ENCODE peak calls at places on chromosomes 12 and 14, in eight cellular contexts. R is effector memory CD4-positive, alpha-beta T cell; V is ovary; U is neural progenitor cell; D is lower lobe of right lung; E is transverse colon; I is brain microvascular endothelial cell; Y is esophagus squamous epithelium. O is an unnamed sample.

GRCh38 chr12:111170559-111170958 is 198.3 kb downstream of the PHETA1 start:
- DNase-seq in R (no peak), Y (no peak), E (no peak), U (no peak), I (no peak), V (no peak), D (no peak), O (no peak)

GRCh38 chr12:129212221-129212630 is 358.9 kb downstream of the GLT1D1 start:
- DNase-seq in R (no peak), D (no peak), U (no peak), I (peak), Y (no peak), E (no peak), V (no peak), O (no peak)

GRCh38 chr12:126557659-126558058 is 1492.4 kb downstream of the AACS start:
- DNase-seq in E (no peak), U (no peak), Y (no peak), I (no peak), D (no peak), V (no peak), R (no peak), O (no peak)

GRCh38 chr12:51217133-51217967 is 512 bp downstream of the POU6F1 start:
- DNase-seq in D (peak), Y (no peak), I (peak), V (peak), E (peak), U (peak), R (peak), O (peak)

GRCh38 chr12:27615331-27615891 is 80.8 kb upstream of the REP15 start:
- DNase-seq in E (no peak), Y (no peak), R (no peak), V (no peak), U (no peak), I (no peak), D (no peak), O (no peak)

GRCh38 chr14:104651876-104652260 is 37.5 kb upstream of the INF2 start:
- DNase-seq in U (no peak), E (no peak), R (no peak), Y (no peak), D (no peak), I (no peak), V (no peak), O (no peak)

GRCh38 chr14:61710853-61711817 is 15.8 kb downstream of the HIF1A start:
- DNase-seq in R (no peak), U (no peak), V (no peak), D (no peak), E (no peak), Y (no peak), I (no peak), O (peak)

GRCh38 chr12:53378705-53379388 is 1.1 kb upstream of the SP1 start:
- DNase-seq in D (peak), I (no peak), R (no peak), V (peak), Y (no peak), E (no peak), U (no peak), O (no peak)

GRCh38 chr14:56216631-56217379 is 98.6 kb downstream of the PELI2 start:
- DNase-seq in E (peak), U (no peak), D (peak), R (no peak), Y (no peak), V (peak), I (no peak), O (peak)

GRCh38 chr12:1799882-1800645 is 20.3 kb upstream of the LRTM2 start:
- DNase-seq in E (no peak), Y (no peak), U (no peak), R (no peak), V (peak), D (peak), I (no peak), O (no peak)

GRCh38 chr12:10501031-10501430 is 4.7 kb upstream of the EIF2S3B start:
- DNase-seq in V (no peak), I (no peak), R (no peak), E (no peak), D (no peak), U (no peak), Y (no peak), O (no peak)

GRCh38 chr12:43696154-43696553 is 62.4 kb downstream of the PUS7L start:
- DNase-seq in V (no peak), D (no peak), E (no peak), R (no peak), I (no peak), U (no peak), Y (no peak), O (no peak)

GRCh38 chr12:89417246-89417977 is 65.1 kb upstream of the DUSP6 start:
- DNase-seq in U (no peak), I (peak), R (no peak), D (no peak), E (no peak), Y (no peak), V (no peak), O (no peak)

GRCh38 chr12:13175499-13175898 is 21.0 kb upstream of the EMP1 start:
- DNase-seq in V (no peak), D (no peak), I (no peak), Y (no peak), E (no peak), U (no peak), R (no peak), O (no peak)

GRCh38 chr12:57161491-57161890 is 14.1 kb upstream of the LRP1-AS start:
- DNase-seq in R (no peak), Y (no peak), U (no peak), D (no peak), E (no peak), V (no peak), I (peak), O (no peak)

GRCh38 chr12:68779280-68779679 is 28.7 kb upstream of the MDM2 start:
- DNase-seq in I (no peak), D (no peak), Y (no peak), R (no peak), U (no peak), V (no peak), E (no peak), O (no peak)

GRCh38 chr14:104291123-104292000 is 153.0 kb downstream of the KIF26A start:
- DNase-seq in U (peak), D (peak), I (no peak), V (peak), R (no peak), E (peak), Y (no peak), O (peak)

GRCh38 chr12:93449277-93449676 is 7.5 kb upstream of the UBE2N start:
- DNase-seq in Y (no peak), U (no peak), V (no peak), E (no peak), D (no peak), I (no peak), R (no peak), O (no peak)

GRCh38 chr12:106782619-106783018 is 8.1 kb downstream of the RIC8B start:
- DNase-seq in R (no peak), E (no peak), U (no peak), Y (no peak), V (no peak), D (no peak), I (no peak), O (no peak)
- H3K4me3 ChIP-seq in R (no peak), E (no peak), U (no peak), Y (no peak), V (no peak), D (no peak), I (no peak), O (no peak)

GRCh38 chr12:42020226-42020625 is 124.4 kb downstream of the GXYLT1 start:
- DNase-seq in U (no peak), R (no peak), E (no peak), V (no peak), Y (no peak), I (no peak), D (no peak), O (no peak)

GRCh38 chr12:42027537-42027936 is 117.1 kb downstream of the GXYLT1 start:
- DNase-seq in V (no peak), E (no peak), Y (no peak), R (no peak), U (no peak), D (no peak), I (no peak), O (no peak)

GRCh38 chr12:42023733-42024494 is 120.8 kb downstream of the GXYLT1 start:
- DNase-seq in R (peak), E (peak), D (peak), I (peak), V (peak), Y (no peak), U (peak), O (peak)

GRCh38 chr12:42024495-42024830 is 120.2 kb downstream of the GXYLT1 start:
- DNase-seq in Y (no peak), D (no peak), I (no peak), V (no peak), E (no peak), R (no peak), U (no peak), O (no peak)
- H3K4me3 ChIP-seq in Y (peak), D (no peak), I (no peak), V (no peak), E (no peak), R (peak), U (no peak), O (peak)

DNA sequence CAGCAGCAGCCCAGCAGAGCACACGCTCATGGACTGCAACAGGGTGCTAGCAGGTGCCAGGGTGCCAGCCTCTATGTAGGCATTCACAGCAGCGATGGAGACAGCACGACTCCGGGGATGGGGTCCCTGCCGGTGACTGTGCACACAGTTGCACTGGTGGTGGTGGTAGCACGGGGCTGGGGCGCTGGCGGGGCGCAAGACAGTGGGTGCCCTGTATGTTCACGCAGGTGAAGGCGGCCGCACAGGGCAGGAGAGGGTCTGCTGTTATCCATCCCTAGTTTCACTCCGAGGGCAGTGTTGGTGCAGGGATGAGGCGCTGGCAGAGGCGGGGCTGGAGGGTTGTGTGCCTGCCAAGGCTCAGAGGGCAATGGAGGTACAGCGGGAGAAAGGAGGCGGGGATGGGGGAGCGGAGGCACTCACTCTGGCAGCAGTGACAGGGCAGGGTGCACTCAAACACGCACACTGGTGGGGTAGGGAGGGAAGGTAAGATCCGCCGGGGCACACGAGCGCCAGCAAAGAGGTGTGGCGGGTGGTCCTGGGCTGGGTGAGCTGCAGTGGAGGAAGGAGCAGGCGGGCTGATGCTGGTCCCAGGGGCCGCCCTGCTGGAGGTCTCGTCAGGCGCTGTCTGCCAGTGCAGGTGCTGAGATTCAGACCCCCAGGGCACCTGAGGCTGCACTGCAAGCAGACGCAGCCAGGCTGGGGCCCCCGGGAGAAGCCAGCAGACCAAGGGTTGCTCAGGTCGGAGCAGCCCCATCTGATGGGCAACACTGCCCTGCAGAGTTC is 76.7 kb downstream of the GALC start:
- DNase-seq in E (no peak), Y (no peak), U (no peak), I (no peak), V (no peak), R (no peak), D (no peak), O (peak)
- H3K4me3 ChIP-seq in E (no peak), Y (no peak), U (no peak), I (no peak), V (no peak), R (no peak), D (no peak), O (no peak)

GRCh38 chr14:80554139-80554538 is 342.8 kb upstream of the DIO2 start:
- DNase-seq in V (no peak), E (no peak), U (no peak), R (no peak), D (no peak), I (no peak), Y (no peak), O (no peak)
- H3K4me3 ChIP-seq in V (no peak), E (no peak), U (no peak), R (no peak), D (no peak), I (no peak), Y (no peak), O (no peak)

GRCh38 chr14:54316652-54317051 is 80.2 kb upstream of the CDKN3 start:
- DNase-seq in I (no peak), Y (no peak), R (no peak), E (no peak), D (no peak), V (no peak), U (no peak), O (no peak)

GRCh38 chr14:54312166-54312801 is 84.5 kb upstream of the CDKN3 start:
- DNase-seq in I (peak), V (no peak), U (no peak), R (no peak), D (no peak), Y (no peak), E (no peak), O (peak)

GRCh38 chr14:54322241-54322640 is 74.6 kb upstream of the CDKN3 start:
- DNase-seq in R (no peak), E (no peak), Y (no peak), U (no peak), I (no peak), V (no peak), D (no peak), O (no peak)

GRCh38 chr14:54314365-54315134 is 82.3 kb upstream of the CDKN3 start:
- DNase-seq in Y (no peak), R (no peak), U (no peak), V (no peak), D (no peak), E (no peak), I (no peak), O (no peak)

DNA sequence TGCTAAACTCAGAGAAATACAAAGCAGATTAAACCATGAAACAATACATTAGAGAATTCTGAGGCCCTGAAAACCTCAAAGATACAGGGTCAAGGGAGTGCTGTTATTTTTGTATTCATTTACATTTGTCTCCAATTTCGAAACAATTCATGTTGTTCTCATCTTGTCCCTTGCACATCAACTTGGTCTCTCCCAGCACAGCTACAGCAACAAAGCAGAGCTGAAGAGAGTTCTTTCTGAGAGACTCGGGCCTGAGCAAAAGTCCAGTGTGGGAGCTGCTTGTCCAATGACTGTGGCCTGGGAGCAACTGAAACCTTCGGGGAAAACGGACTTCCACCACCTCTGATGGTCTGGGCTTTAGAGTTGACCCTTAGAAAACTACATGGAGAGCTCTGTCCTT is 79.4 kb upstream of the CDKN3 start:
- DNase-seq in Y (no peak), U (no peak), E (no peak), R (no peak), V (no peak), I (no peak), D (no peak), O (no peak)
- H3K4me3 ChIP-seq in Y (no peak), U (no peak), E (no peak), R (no peak), V (no peak), I (no peak), D (no peak), O (no peak)

O was measured in right cardiac atrium.